ENCODE peak calls at places on chromosomes 16 and 17, in five cellular contexts. X is HFF-Myc, Z is right atrium auricular region, W is HL-60, N is AG04449. I is an unnamed sample.

GRCh38 chr16:86026916-86027315 is 128.0 kb downstream of the IRF8 start:
- DNase-seq in X (no peak), N (no peak), W (no peak), Z (no peak), I (no peak)

GRCh38 chr16:1610841-1611653 is 825 bp downstream of the IFT140 start:
- DNase-seq in Z (no peak), W (no peak), N (no peak), X (peak; percentile 17), I (no peak)

GRCh38 chr17:39195568-39196160 is 1.8 kb downstream of the CACNB1 start:
- DNase-seq in Z (no peak), X (no peak), W (no peak), N (no peak), I (no peak)

GRCh38 chr16:31705371-31705770 is 168.2 kb upstream of the ZNF267 start:
- DNase-seq in W (no peak), N (no peak), X (no peak), Z (no peak), I (no peak)

GRCh38 chr17:77304746-77305473 is 164.1 kb downstream of the SEC14L1 start:
- DNase-seq in Z (no peak), X (no peak), W (no peak), N (no peak), I (no peak)

GRCh38 chr17:45371414-45372324 is 54.8 kb upstream of the MAP3K14 start:
- DNase-seq in X (peak; percentile 72), W (no peak), Z (peak; percentile 90), N (peak; percentile 94), I (peak; percentile 82)

GRCh38 chr17:65137076-65137935 is at the start of gene RGS9:
- DNase-seq in X (no peak), W (peak; percentile 42), N (no peak), Z (peak; percentile 87), I (peak; percentile 95)

GRCh38 chr16:84730406-84731106 is 30.8 kb downstream of the USP10 start:
- DNase-seq in Z (peak; percentile 76), N (peak; percentile 86), X (peak; percentile 62), W (peak; percentile 72), I (no peak)

GRCh38 chr17:49468827-49469385 is 26.2 kb upstream of the NGFR start:
- DNase-seq in Z (no peak), X (no peak), N (no peak), W (no peak), I (no peak)

GRCh38 chr16:72241930-72242329 is 70.0 kb upstream of the PMFBP1 start:
- DNase-seq in W (peak; percentile 33), X (peak; percentile 46), Z (no peak), N (no peak), I (no peak)

GRCh38 chr16:14658063-14658462 is 25.3 kb downstream of the BFAR start:
- DNase-seq in X (no peak), W (no peak), Z (no peak), N (no peak), I (no peak)

GRCh38 chr16:57480127-57480753 is 6.1 kb downstream of the DOK4 start:
- DNase-seq in W (no peak), X (no peak), N (no peak), Z (no peak), I (peak; percentile 74)

GRCh38 chr17:28612936-28613872 is 781 bp downstream of the RSKR start:
- DNase-seq in N (no peak), W (no peak), Z (no peak), X (no peak), I (peak; percentile 43)

GRCh38 chr16:68406458-68407041 is 41.8 kb downstream of the SMPD3 start:
- DNase-seq in X (no peak), N (peak; percentile 12), W (no peak), Z (no peak), I (peak; percentile 35)

GRCh38 chr17:4900231-4901107 is 1.1 kb downstream of the C17orf107 start:
- DNase-seq in Z (no peak), W (no peak), N (no peak), X (no peak), I (peak; percentile 91)

GRCh38 chr17:17053446-17054379 is 11.5 kb downstream of the MPRIP start:
- DNase-seq in Z (no peak), X (no peak), W (no peak), N (no peak), I (no peak)

GRCh38 chr16:4318171-4318910 is 2.5 kb downstream of the GLIS2 start:
- DNase-seq in X (no peak), Z (no peak), N (no peak), W (no peak), I (no peak)

GRCh38 chr16:69267633-69268032 is 43.5 kb upstream of the VPS4A start:
- DNase-seq in Z (no peak), N (no peak), X (no peak), W (no peak), I (no peak)

GRCh38 chr16:4521971-4522623 is 16.5 kb downstream of the CDIP1 start:
- DNase-seq in Z (no peak), X (no peak), N (no peak), W (no peak), I (peak; percentile 56)

GRCh38 chr16:85717393-85718152 is 28.8 kb upstream of the GINS2 start:
- DNase-seq in Z (peak; percentile 74), W (peak; percentile 46), X (peak; percentile 15), N (no peak), I (peak; percentile 85)

GRCh38 chr17:4944163-4944553 is 4.1 kb downstream of the RNF167 start:
- DNase-seq in Z (no peak), X (no peak), N (no peak), W (peak; percentile 77), I (peak; percentile 89)

GRCh38 chr17:63838586-63839184 is 3.8 kb downstream of the SMARCD2 start:
- DNase-seq in N (no peak), W (peak; percentile 56), X (no peak), Z (peak; percentile 96), I (peak; percentile 75)

GRCh38 chr17:35079547-35079946 is 16.0 kb upstream of the RFFL start:
- DNase-seq in W (no peak), X (no peak), Z (no peak), N (no peak), I (no peak)

GRCh38 chr17:43118679-43119615 is 6.2 kb downstream of the BRCA1 start:
- DNase-seq in X (no peak), N (no peak), W (no peak), Z (no peak), I (no peak)

GRCh38 chr17:40349477-40350409 is 14.8 kb downstream of the GJD3 start:
- DNase-seq in N (no peak), W (no peak), X (no peak), Z (peak; percentile 76), I (peak; percentile 72)

GRCh38 chr16:14529010-14529669 is 100.9 kb downstream of the PARN start:
- DNase-seq in X (peak; percentile 78), Z (peak; percentile 82), N (peak; percentile 76), W (peak; percentile 68), I (no peak)

GRCh38 chr17:21375757-21376584 is at the start of gene KCNJ12:
- DNase-seq in Z (no peak), X (no peak), N (no peak), W (no peak), I (no peak)

GRCh38 chr17:21375162-21375560 is 996 bp upstream of the KCNJ12 start:
- DNase-seq in Z (no peak), X (no peak), N (no peak), W (no peak), I (no peak)

GRCh38 chr17:21373696-21374454 is 2.3 kb upstream of the KCNJ12 start:
- DNase-seq in N (no peak), X (no peak), W (no peak), Z (no peak), I (no peak)

GRCh38 chr17:21373034-21373433 is 3.1 kb upstream of the KCNJ12 start:
- DNase-seq in N (no peak), X (no peak), W (no peak), Z (no peak), I (no peak)

GRCh38 chr17:21374455-21375161 is 1.5 kb upstream of the KCNJ12 start:
- DNase-seq in Z (no peak), X (no peak), W (no peak), N (no peak), I (no peak)
- TF ChIP-seq CTCF in Z (no peak), X (no peak), W (no peak), N (no peak), I (no peak)

GRCh38 chr17:82079001-82079677 is 13.5 kb upstream of the DUS1L start:
- DNase-seq in X (no peak), W (no peak), Z (no peak), N (no peak), I (no peak)

GRCh38 chr17:82076785-82077591 is 11.4 kb upstream of the DUS1L start:
- DNase-seq in X (no peak), Z (no peak), W (no peak), N (no peak), I (no peak)

GRCh38 chr17:82078433-82078832 is 12.8 kb upstream of the DUS1L start:
- DNase-seq in W (no peak), N (no peak), Z (no peak), X (no peak), I (no peak)

GRCh38 chr17:82076018-82076784 is 10.6 kb upstream of the DUS1L start:
- DNase-seq in N (no peak), W (no peak), X (no peak), Z (no peak), I (no peak)

GRCh38 chr17:82077617-82078358 is 12.2 kb upstream of the DUS1L start:
- DNase-seq in X (no peak), W (no peak), Z (no peak), N (no peak), I (no peak)
- TF ChIP-seq CTCF in X (no peak), W (no peak), Z (no peak), N (no peak), I (no peak)

GRCh38 chr17:6290488-6291196 is 144.3 kb downstream of the AIPL1 start:
- DNase-seq in Z (no peak), X (no peak), W (no peak), N (no peak), I (no peak)

GRCh38 chr17:6286239-6286638 is 148.7 kb downstream of the AIPL1 start:
- DNase-seq in Z (no peak), X (no peak), N (no peak), W (no peak), I (no peak)
- TF ChIP-seq CTCF in Z (no peak), X (no peak), N (no peak), W (no peak), I (no peak)

DNA sequence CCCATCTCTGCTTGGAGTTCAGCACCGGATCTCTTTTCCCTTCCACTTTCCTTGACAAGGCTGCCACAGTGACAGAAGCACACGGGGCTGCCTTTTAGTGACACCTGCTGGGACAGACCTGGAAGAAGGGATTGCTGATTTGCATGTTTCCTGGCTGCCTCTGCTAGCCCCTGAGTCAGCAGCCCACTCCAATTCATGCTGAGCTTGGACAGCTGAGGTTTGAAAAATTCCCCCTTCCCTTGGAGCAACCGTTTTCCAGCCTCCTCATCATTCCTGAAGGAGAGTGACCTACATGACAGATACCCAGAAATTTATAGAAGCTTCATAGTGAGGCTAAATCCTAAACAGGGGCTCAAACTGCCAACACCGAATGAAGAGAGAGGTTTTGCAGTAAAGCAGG is 18.8 kb upstream of the RBL2 start:
- DNase-seq in W (no peak), Z (no peak), X (no peak), N (no peak), I (no peak)
- TF ChIP-seq CTCF in W (no peak), Z (no peak), X (no peak), N (no peak), I (no peak)